ENCODE peak calls at places on chromosomes 12 and 14, in ten cellular contexts. One of them, this sample, is unnamed.

GRCh38 chr14:69263771-69264170 is 3.8 kb downstream of the GALNT16 start:
- DNase-seq in ascending aorta: peak; percentile 75
- DNase-seq in glutamatergic neuron: no peak
- DNase-seq in esophagus squamous epithelium: no peak
- DNase-seq in stimulated activated CD8-positive, alpha-beta memory T cell treated with anti-CD3 and anti-CD28 coated beads, Interleukin-12 subunit alpha, Interleukin-12 subunit beta, amount 100 ng/mL, for 1 hour: no peak
- DNase-seq in transverse colon: no peak
- DNase-seq in skeletal muscle cell: no peak
- DNase-seq in fibroblast of villous mesenchyme: no peak
- DNase-seq in stimulated activated CD4-positive, alpha-beta T cell treated with anti-CD3 and anti-CD28 coated beads, Interleukin-2, amount 100 ng/mL, for 48 hours: no peak
- DNase-seq in GM04504: no peak
- DNase-seq in this sample: no peak

GRCh38 chr14:31829256-31829923 is 247.7 kb upstream of the ARHGAP5 start:
- DNase-seq in esophagus squamous epithelium: no peak
- DNase-seq in fibroblast of villous mesenchyme: peak; percentile 85
- DNase-seq in GM04504: no peak
- DNase-seq in stimulated activated CD4-positive, alpha-beta T cell treated with anti-CD3 and anti-CD28 coated beads, Interleukin-2, amount 100 ng/mL, for 48 hours: no peak
- DNase-seq in transverse colon: no peak
- DNase-seq in stimulated activated CD8-positive, alpha-beta memory T cell treated with anti-CD3 and anti-CD28 coated beads, Interleukin-12 subunit alpha, Interleukin-12 subunit beta, amount 100 ng/mL, for 1 hour: no peak
- DNase-seq in skeletal muscle cell: peak; percentile 80
- DNase-seq in ascending aorta: no peak
- DNase-seq in glutamatergic neuron: no peak
- DNase-seq in this sample: no peak

GRCh38 chr12:77795699-77796098 is 35.0 kb upstream of the NAV3 start:
- DNase-seq in stimulated activated CD8-positive, alpha-beta memory T cell treated with anti-CD3 and anti-CD28 coated beads, Interleukin-12 subunit alpha, Interleukin-12 subunit beta, amount 100 ng/mL, for 1 hour: no peak
- DNase-seq in esophagus squamous epithelium: no peak
- DNase-seq in glutamatergic neuron: no peak
- DNase-seq in transverse colon: no peak
- DNase-seq in GM04504: peak; percentile 17
- DNase-seq in ascending aorta: no peak
- DNase-seq in skeletal muscle cell: peak; percentile 5
- DNase-seq in fibroblast of villous mesenchyme: peak; percentile 19
- DNase-seq in stimulated activated CD4-positive, alpha-beta T cell treated with anti-CD3 and anti-CD28 coated beads, Interleukin-2, amount 100 ng/mL, for 48 hours: no peak
- DNase-seq in this sample: no peak

GRCh38 chr12:12804011-12804410 is 9.1 kb upstream of the DDX47 start:
- DNase-seq in ascending aorta: no peak
- DNase-seq in transverse colon: no peak
- DNase-seq in stimulated activated CD8-positive, alpha-beta memory T cell treated with anti-CD3 and anti-CD28 coated beads, Interleukin-12 subunit alpha, Interleukin-12 subunit beta, amount 100 ng/mL, for 1 hour: no peak
- DNase-seq in esophagus squamous epithelium: no peak
- DNase-seq in fibroblast of villous mesenchyme: peak; percentile 45
- DNase-seq in GM04504: no peak
- DNase-seq in stimulated activated CD4-positive, alpha-beta T cell treated with anti-CD3 and anti-CD28 coated beads, Interleukin-2, amount 100 ng/mL, for 48 hours: no peak
- DNase-seq in glutamatergic neuron: no peak
- DNase-seq in skeletal muscle cell: no peak
- DNase-seq in this sample: no peak

GRCh38 chr12:31019561-31020308 is 53.9 kb upstream of the DDX11 start:
- DNase-seq in fibroblast of villous mesenchyme: no peak
- DNase-seq in esophagus squamous epithelium: no peak
- DNase-seq in ascending aorta: peak; percentile 53
- DNase-seq in transverse colon: no peak
- DNase-seq in glutamatergic neuron: no peak
- DNase-seq in skeletal muscle cell: no peak
- DNase-seq in stimulated activated CD8-positive, alpha-beta memory T cell treated with anti-CD3 and anti-CD28 coated beads, Interleukin-12 subunit alpha, Interleukin-12 subunit beta, amount 100 ng/mL, for 1 hour: no peak
- DNase-seq in GM04504: no peak
- DNase-seq in stimulated activated CD4-positive, alpha-beta T cell treated with anti-CD3 and anti-CD28 coated beads, Interleukin-2, amount 100 ng/mL, for 48 hours: no peak
- DNase-seq in this sample: no peak

GRCh38 chr12:121673013-121673441 is 3.6 kb upstream of the MORN3 start:
- DNase-seq in transverse colon: peak; percentile 51
- DNase-seq in stimulated activated CD4-positive, alpha-beta T cell treated with anti-CD3 and anti-CD28 coated beads, Interleukin-2, amount 100 ng/mL, for 48 hours: no peak
- DNase-seq in esophagus squamous epithelium: no peak
- DNase-seq in stimulated activated CD8-positive, alpha-beta memory T cell treated with anti-CD3 and anti-CD28 coated beads, Interleukin-12 subunit alpha, Interleukin-12 subunit beta, amount 100 ng/mL, for 1 hour: no peak
- DNase-seq in GM04504: no peak
- DNase-seq in skeletal muscle cell: no peak
- DNase-seq in ascending aorta: no peak
- DNase-seq in fibroblast of villous mesenchyme: no peak
- DNase-seq in glutamatergic neuron: peak; percentile 39
- DNase-seq in this sample: peak; percentile 63

GRCh38 chr12:120249875-120250795 is 15.4 kb downstream of the PXN start:
- DNase-seq in GM04504: no peak
- DNase-seq in transverse colon: no peak
- DNase-seq in ascending aorta: peak; percentile 83
- DNase-seq in glutamatergic neuron: no peak
- DNase-seq in fibroblast of villous mesenchyme: no peak
- DNase-seq in skeletal muscle cell: no peak
- DNase-seq in esophagus squamous epithelium: no peak
- DNase-seq in stimulated activated CD4-positive, alpha-beta T cell treated with anti-CD3 and anti-CD28 coated beads, Interleukin-2, amount 100 ng/mL, for 48 hours: no peak
- DNase-seq in stimulated activated CD8-positive, alpha-beta memory T cell treated with anti-CD3 and anti-CD28 coated beads, Interleukin-12 subunit alpha, Interleukin-12 subunit beta, amount 100 ng/mL, for 1 hour: no peak
- DNase-seq in this sample: peak; percentile 65

GRCh38 chr14:67240168-67240932 is 885 bp upstream of the PALS1 start:
- DNase-seq in esophagus squamous epithelium: no peak
- DNase-seq in stimulated activated CD4-positive, alpha-beta T cell treated with anti-CD3 and anti-CD28 coated beads, Interleukin-2, amount 100 ng/mL, for 48 hours: peak; percentile 25
- DNase-seq in glutamatergic neuron: no peak
- DNase-seq in ascending aorta: peak; percentile 87
- DNase-seq in skeletal muscle cell: no peak
- DNase-seq in stimulated activated CD8-positive, alpha-beta memory T cell treated with anti-CD3 and anti-CD28 coated beads, Interleukin-12 subunit alpha, Interleukin-12 subunit beta, amount 100 ng/mL, for 1 hour: peak; percentile 4
- DNase-seq in transverse colon: peak; percentile 80
- DNase-seq in GM04504: no peak
- DNase-seq in fibroblast of villous mesenchyme: no peak
- DNase-seq in this sample: peak; percentile 8

GRCh38 chr14:72303930-72304329 is 371.7 kb downstream of the RGS6 start:
- DNase-seq in esophagus squamous epithelium: no peak
- DNase-seq in fibroblast of villous mesenchyme: no peak
- DNase-seq in ascending aorta: no peak
- DNase-seq in skeletal muscle cell: no peak
- DNase-seq in stimulated activated CD4-positive, alpha-beta T cell treated with anti-CD3 and anti-CD28 coated beads, Interleukin-2, amount 100 ng/mL, for 48 hours: no peak
- DNase-seq in stimulated activated CD8-positive, alpha-beta memory T cell treated with anti-CD3 and anti-CD28 coated beads, Interleukin-12 subunit alpha, Interleukin-12 subunit beta, amount 100 ng/mL, for 1 hour: no peak
- DNase-seq in GM04504: no peak
- DNase-seq in transverse colon: no peak
- DNase-seq in glutamatergic neuron: no peak
- DNase-seq in this sample: no peak

GRCh38 chr14:101825797-101826196 is 64.3 kb downstream of the PPP2R5C start:
- DNase-seq in stimulated activated CD8-positive, alpha-beta memory T cell treated with anti-CD3 and anti-CD28 coated beads, Interleukin-12 subunit alpha, Interleukin-12 subunit beta, amount 100 ng/mL, for 1 hour: no peak
- DNase-seq in skeletal muscle cell: no peak
- DNase-seq in fibroblast of villous mesenchyme: no peak
- DNase-seq in esophagus squamous epithelium: no peak
- DNase-seq in stimulated activated CD4-positive, alpha-beta T cell treated with anti-CD3 and anti-CD28 coated beads, Interleukin-2, amount 100 ng/mL, for 48 hours: no peak
- DNase-seq in ascending aorta: no peak
- DNase-seq in transverse colon: no peak
- DNase-seq in GM04504: no peak
- DNase-seq in glutamatergic neuron: no peak
- DNase-seq in this sample: peak; percentile 51

GRCh38 chr12:117139025-117139717 is 40.0 kb upstream of the TESC start:
- DNase-seq in glutamatergic neuron: no peak
- DNase-seq in stimulated activated CD8-positive, alpha-beta memory T cell treated with anti-CD3 and anti-CD28 coated beads, Interleukin-12 subunit alpha, Interleukin-12 subunit beta, amount 100 ng/mL, for 1 hour: no peak
- DNase-seq in esophagus squamous epithelium: no peak
- DNase-seq in stimulated activated CD4-positive, alpha-beta T cell treated with anti-CD3 and anti-CD28 coated beads, Interleukin-2, amount 100 ng/mL, for 48 hours: no peak
- DNase-seq in fibroblast of villous mesenchyme: no peak
- DNase-seq in transverse colon: no peak
- DNase-seq in GM04504: no peak
- DNase-seq in skeletal muscle cell: no peak
- DNase-seq in ascending aorta: no peak
- DNase-seq in this sample: no peak

GRCh38 chr14:24798911-24799310 is 164.9 kb upstream of the GZMB start:
- DNase-seq in GM04504: no peak
- DNase-seq in transverse colon: no peak
- DNase-seq in skeletal muscle cell: no peak
- DNase-seq in stimulated activated CD4-positive, alpha-beta T cell treated with anti-CD3 and anti-CD28 coated beads, Interleukin-2, amount 100 ng/mL, for 48 hours: no peak
- DNase-seq in glutamatergic neuron: no peak
- DNase-seq in fibroblast of villous mesenchyme: no peak
- DNase-seq in esophagus squamous epithelium: no peak
- DNase-seq in ascending aorta: no peak
- DNase-seq in stimulated activated CD8-positive, alpha-beta memory T cell treated with anti-CD3 and anti-CD28 coated beads, Interleukin-12 subunit alpha, Interleukin-12 subunit beta, amount 100 ng/mL, for 1 hour: no peak
- DNase-seq in this sample: no peak